ENCODE peak calls at places on chromosomes 12 and 14, in four cellular contexts. Y is uterus, Z is stomach, B is fibroblast of lung. S is an unnamed sample.

GRCh38 chr12:103962493-103962892 is 3.2 kb upstream of the TDG start:
- DNase-seq in Y (no peak), Z (no peak), B (no peak), S (no peak)

GRCh38 chr12:117470804-117471203 is 109.4 kb upstream of the NOS1 start:
- DNase-seq in Y (no peak), Z (no peak), B (no peak), S (no peak)

GRCh38 chr12:93302331-93303229 is 75.1 kb upstream of the NUDT4 start:
- DNase-seq in Y (no peak), Z (no peak), B (peak; percentile 98), S (peak; percentile 36)

GRCh38 chr14:47186491-47186890 is 488.9 kb downstream of the MDGA2 start:
- DNase-seq in Y (no peak), Z (no peak), B (peak; percentile 77), S (no peak)

GRCh38 chr12:107436376-107436775 is 249.2 kb upstream of the PWP1 start:
- DNase-seq in Y (no peak), Z (no peak), B (peak; percentile 89), S (no peak)

GRCh38 chr12:9961106-9961505 is 10.1 kb upstream of the CLEC12A start:
- DNase-seq in Y (no peak), Z (no peak), B (no peak), S (no peak)

GRCh38 chr14:21990116-21990515 is 316.5 kb upstream of the OR4E1 start:
- DNase-seq in Y (no peak), Z (no peak), B (no peak), S (no peak)

GRCh38 chr14:83874662-83875061 is 1655.3 kb upstream of the FLRT2 start:
- DNase-seq in Y (no peak), Z (no peak), B (no peak), S (no peak)

GRCh38 chr14:22610931-22611330 is 12.8 kb downstream of the ABHD4 start:
- DNase-seq in Y (no peak), Z (no peak), B (no peak), S (no peak)

GRCh38 chr12:62700091-62700490 is 233.5 kb downstream of the MON2 start:
- DNase-seq in Y (no peak), Z (no peak), B (peak; percentile 58), S (no peak)

GRCh38 chr14:103581954-103582703 is 19.4 kb downstream of the COA8 start:
- DNase-seq in Y (no peak), Z (no peak), B (no peak), S (no peak)

GRCh38 chr12:122523280-122523679 is 3.5 kb downstream of the RSRC2 start:
- DNase-seq in Y (no peak), Z (no peak), B (peak; percentile 66), S (no peak)

GRCh38 chr12:195191-195590 is 18.8 kb downstream of the SLC6A12 start:
- DNase-seq in Y (no peak), Z (no peak), B (no peak), S (no peak)

GRCh38 chr12:103800252-103800771 is 40.7 kb downstream of the NT5DC3 start:
- DNase-seq in Y (peak; percentile 71), Z (peak; percentile 68), B (peak; percentile 86), S (no peak)

GRCh38 chr12:46549527-46550265 is 177.1 kb upstream of the SLC38A2 start:
- DNase-seq in Y (no peak), Z (no peak), B (peak; percentile 84), S (no peak)

GRCh38 chr12:25482637-25483036 is 70.4 kb downstream of the LMNTD1 start:
- DNase-seq in Y (no peak), Z (no peak), B (no peak), S (no peak)

GRCh38 chr14:91395998-91396660 is 21.5 kb downstream of the CCDC88C start:
- DNase-seq in Y (no peak), Z (no peak), B (peak; percentile 18), S (no peak)

GRCh38 chr14:35341454-35342159 is 49.4 kb downstream of the PSMA6 start:
- DNase-seq in Y (peak; percentile 89), Z (peak; percentile 99), B (peak; percentile 84), S (peak; percentile 93)

GRCh38 chr12:48185181-48185919 is 1.9 kb downstream of the CCDC184 start:
- DNase-seq in Y (no peak), Z (no peak), B (no peak), S (no peak)

GRCh38 chr14:33307691-33308369 is 369.2 kb downstream of the NPAS3 start:
- DNase-seq in Y (peak; percentile 22), Z (no peak), B (peak; percentile 89), S (no peak)

DNA sequence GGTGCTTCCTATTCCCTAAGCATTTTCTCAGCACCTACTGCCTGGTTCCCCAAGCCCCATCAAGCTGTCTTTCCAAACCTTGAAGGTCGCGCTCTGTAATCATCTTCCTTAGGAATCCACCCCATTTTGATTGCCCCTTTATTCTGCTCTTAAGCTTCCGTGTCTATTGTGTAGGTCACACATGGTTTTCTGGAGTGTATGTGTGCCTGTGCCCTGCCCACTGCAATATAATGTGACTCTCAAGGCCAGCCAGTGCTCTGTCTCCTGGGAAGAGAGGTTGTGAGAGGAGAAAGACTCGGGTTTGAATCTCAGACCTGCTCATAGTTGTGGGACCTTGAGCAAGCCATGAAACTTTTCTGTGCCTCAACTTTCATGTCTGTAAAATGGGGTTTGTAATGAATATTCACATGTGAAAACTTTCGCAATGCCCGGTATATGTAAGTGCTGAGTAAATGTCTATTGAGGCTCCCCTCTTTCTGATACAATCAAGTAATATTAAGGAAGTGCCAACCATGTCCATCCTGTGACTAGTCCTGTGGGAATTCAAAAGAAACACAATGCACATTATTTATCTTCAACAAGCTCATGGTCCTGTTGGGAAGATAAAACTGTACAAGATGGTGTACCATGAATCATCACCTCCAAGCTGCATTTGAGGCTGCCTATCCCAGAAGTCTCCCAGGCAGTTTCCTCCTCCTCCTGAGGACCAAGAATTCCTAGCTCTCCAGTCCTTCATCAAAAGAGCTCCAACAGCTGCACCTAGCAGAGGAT is 774 bp upstream of the KRT75 start:
- DNase-seq in Y (no peak), Z (no peak), B (peak; percentile 74), S (no peak)
- H3K27ac ChIP-seq in Y (no peak overlapping the region), Z (no peak overlapping the region), B (no peak overlapping the region), S (no peak overlapping the region)

DNA sequence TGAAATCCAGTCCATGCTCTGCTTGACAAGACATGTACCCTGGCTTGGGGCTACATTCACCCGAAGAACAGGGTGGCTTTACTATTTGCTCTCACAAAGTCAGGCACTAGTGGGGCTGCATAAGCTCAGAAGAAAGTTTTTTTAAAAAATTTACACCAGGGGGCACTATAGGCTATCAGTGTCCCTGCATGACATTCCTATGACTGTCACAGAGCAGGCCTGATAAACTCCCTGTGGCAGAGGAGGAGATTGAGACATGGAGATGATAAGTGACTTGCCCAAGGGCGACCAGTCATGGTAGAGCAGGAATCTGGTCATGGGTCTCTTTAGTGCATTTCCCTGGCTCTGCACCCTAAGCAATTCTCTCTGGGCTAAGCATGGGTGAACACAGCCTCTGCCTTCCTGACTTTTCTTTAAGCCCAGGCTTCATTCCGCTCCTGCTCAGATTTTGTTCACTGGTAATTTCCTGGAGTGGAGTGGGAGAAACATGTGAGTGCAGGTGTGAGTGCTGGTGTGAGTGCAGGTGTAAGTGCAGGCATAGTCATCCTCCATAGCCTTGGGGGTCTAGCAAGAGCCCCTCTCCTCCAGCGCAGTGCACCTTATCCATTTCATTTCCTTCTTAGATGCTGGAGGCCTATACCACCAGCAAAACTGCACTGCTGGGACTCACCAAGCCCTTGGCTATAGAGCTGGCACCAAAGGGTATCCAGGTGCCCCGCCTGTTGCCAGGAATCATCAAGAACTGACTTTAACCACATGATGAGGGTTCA is 91.6 kb downstream of the DHRS2 start:
- DNase-seq in Y (no peak), Z (no peak), B (peak; percentile 18), S (no peak)
- TF ChIP-seq CTCF in Y (no peak), Z (no peak), B (peak; percentile 27), S (no peak)

DNA sequence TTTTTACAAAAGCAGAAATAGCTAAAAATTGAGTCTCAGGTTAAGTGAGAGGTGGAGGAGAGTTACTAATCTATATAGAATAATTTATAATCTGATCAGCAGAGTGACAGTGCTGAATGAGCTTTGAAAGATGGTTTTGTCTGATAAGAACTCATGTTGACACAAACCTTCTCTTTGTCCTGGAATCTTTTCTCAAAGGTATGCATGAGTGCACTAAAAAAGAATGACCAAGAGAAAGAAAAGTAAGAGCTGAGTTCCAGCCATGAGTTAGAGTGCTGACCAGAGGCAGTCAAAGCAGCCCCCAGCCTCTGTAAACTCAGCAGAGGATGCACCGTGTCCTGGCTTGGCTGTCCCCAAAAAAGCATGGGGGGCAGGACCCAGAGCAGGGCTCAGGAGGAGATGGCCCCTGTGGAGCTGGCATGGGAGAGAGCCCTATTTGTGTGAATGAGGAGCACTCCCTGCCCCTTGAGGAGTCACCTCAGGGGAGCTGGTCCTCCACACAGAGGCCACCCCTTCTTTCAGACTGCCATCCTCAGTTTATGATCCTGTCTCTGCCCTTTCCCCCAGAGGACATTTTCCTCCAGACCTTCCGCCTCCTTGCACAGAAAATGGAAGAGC is 129.8 kb downstream of the SEC23A start:
- DNase-seq in Y (no peak), Z (no peak), B (no peak), S (no peak)
- H3K27ac ChIP-seq in Y (no peak overlapping the region), Z (no peak overlapping the region), B (no peak overlapping the region), S (no peak overlapping the region)

DNA sequence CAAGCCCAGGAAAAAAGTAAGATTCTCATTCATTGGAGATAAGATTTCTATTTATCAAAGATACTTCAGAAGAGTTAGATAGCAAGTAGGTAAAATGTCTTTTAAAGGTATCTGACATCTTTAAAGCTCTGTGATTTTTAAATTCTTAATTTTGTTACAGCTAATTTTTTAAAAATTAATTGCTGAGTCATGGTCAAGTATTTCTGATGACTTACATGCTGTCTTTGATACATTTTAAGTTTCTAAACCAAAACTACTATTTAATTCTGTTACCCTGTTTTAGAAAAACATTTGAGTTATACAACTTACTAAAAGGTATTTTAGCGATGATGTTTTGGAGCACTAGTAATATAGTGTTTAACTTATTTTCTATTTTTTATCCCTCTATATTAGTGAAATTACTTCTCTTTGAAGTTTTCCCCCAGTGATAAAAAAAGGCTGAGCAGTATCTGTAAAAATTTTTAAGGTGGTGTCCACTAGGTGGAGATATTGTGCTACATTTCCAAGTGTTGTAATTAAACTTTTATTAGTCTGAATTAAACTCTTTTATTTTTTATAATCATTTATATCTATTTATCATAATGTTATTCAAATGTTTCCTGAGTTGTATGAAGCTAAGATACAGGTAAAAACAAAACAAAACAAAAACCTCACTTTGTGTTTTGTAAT is 11.5 kb downstream of the ALG10 start:
- DNase-seq in Y (no peak), Z (no peak), B (peak; percentile 15), S (no peak)
- TF ChIP-seq CTCF in Y (peak; percentile 34), Z (peak; percentile 13), B (peak; percentile 48), S (peak; percentile 35)

DNA sequence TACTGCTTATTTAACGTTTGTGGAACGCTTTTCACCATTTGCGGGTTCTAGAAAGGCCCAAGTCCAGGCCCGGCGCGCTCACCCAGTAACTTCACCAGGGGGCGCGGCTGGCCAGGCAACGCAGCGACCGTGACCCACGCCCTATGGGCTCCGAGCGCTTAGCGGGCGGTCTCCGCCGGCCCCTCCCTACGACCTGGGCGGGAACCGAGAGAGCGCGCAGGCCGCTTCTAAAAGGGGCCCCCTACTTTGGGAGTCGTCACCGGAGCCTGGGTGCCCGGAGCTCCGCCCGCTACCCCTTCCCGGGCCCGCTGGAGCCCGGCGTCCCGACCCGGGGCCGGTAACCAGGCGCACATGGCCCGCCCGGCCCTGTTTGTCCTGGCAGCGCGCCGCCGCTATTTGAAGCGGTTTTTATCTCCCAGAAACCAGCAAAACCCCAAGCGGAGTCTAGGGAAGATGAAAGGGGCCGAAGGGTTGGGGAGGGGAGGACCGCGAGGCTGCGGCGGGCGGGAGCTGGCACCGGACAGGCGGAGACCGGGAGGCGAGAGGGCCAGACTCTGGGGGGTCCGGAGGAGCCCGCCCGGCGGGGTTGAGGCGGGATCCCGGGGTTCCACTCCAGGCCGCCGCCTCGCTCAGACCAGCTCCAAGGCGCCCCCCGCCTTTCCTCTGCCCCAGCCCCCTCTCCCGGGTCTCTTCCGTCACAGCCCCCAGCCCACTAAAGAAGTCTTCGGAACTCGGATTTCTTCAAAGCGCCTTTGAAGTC is 3.5 kb upstream of the AAAS start:
- DNase-seq in Y (peak; percentile 93), Z (peak; percentile 93), B (peak; percentile 86), S (peak; percentile 86)
- H3K27ac ChIP-seq in Y (peak overlapping the region; percentile 99), Z (peak overlapping the region; percentile 94), B (peak overlapping the region; percentile 67), S (peak overlapping the region; percentile 84)